ENCODE peak calls at places on chromosomes 11 and 22, in six cellular contexts. N is tibial artery, I is DMS153, F is breast epithelium, B is EL, S is SJCRH30. W is an unnamed sample.

GRCh38 chr11:79066456-79067354 is 374.1 kb downstream of the TENM4 start:
- DNase-seq in N (no peak), S (no peak), F (no peak), I (no peak), B (no peak), W (no peak)

GRCh38 chr11:93887111-93887510 is 36.7 kb upstream of the VSTM5 start:
- DNase-seq in F (no peak), I (no peak), N (no peak), S (no peak), B (no peak), W (no peak)

GRCh38 chr22:43944670-43945430 is 10.4 kb upstream of the SAMM50 start:
- DNase-seq in N (no peak), I (no peak), B (no peak), S (no peak), F (no peak), W (no peak)

GRCh38 chr11:134761926-134762247 is 349.8 kb upstream of the B3GAT1 start:
- DNase-seq in I (no peak), N (no peak), F (no peak), S (no peak), B (no peak), W (no peak)

GRCh38 chr11:58059011-58059358 is 28.2 kb downstream of the OR6Q1 start:
- DNase-seq in S (no peak), N (no peak), I (no peak), F (no peak), B (peak; percentile 94), W (no peak)

GRCh38 chr22:35551549-35552177 is 11.0 kb downstream of the RASD2 start:
- DNase-seq in F (no peak), I (no peak), B (no peak), N (no peak), S (no peak), W (no peak)

GRCh38 chr11:975824-976223 is 50.2 kb downstream of the AP2A2 start:
- DNase-seq in I (no peak), B (peak; percentile 34), F (no peak), N (no peak), S (no peak), W (no peak)

GRCh38 chr11:119995730-119996491 is 142.0 kb downstream of the TRIM29 start:
- DNase-seq in F (peak; percentile 87), I (no peak), N (no peak), B (no peak), S (no peak), W (no peak)

GRCh38 chr22:30253205-30253852 is 6.8 kb upstream of the LIF start:
- DNase-seq in B (no peak), I (peak; percentile 83), S (peak; percentile 87), N (peak; percentile 53), F (no peak), W (no peak)

GRCh38 chr11:66892926-66893325 is 36.1 kb downstream of the LRFN4 start:
- DNase-seq in I (no peak), N (no peak), F (no peak), S (no peak), B (peak; percentile 27), W (no peak)

GRCh38 chr22:32354360-32355351 is 3.0 kb upstream of the RFPL3 start:
- DNase-seq in F (no peak), B (peak; percentile 68), I (no peak), S (no peak), N (no peak), W (no peak)

GRCh38 chr11:123318623-123319022 is 111.4 kb upstream of the GRAMD1B start:
- DNase-seq in F (no peak), B (no peak), S (no peak), N (no peak), I (no peak), W (no peak)

GRCh38 chr11:6926208-6927029 is at the start of gene ZNF215:
- DNase-seq in N (peak; percentile 58), F (peak; percentile 23), S (no peak), B (peak; percentile 94), I (peak; percentile 63), W (peak; percentile 19)

GRCh38 chr11:17609536-17610401 is 62.7 kb downstream of the OTOG start:
- DNase-seq in N (no peak), I (no peak), F (no peak), B (no peak), S (no peak), W (no peak)

GRCh38 chr22:39556970-39557811 is 13.4 kb upstream of the CACNA1I start:
- DNase-seq in B (no peak), F (no peak), I (no peak), S (no peak), N (no peak), W (no peak)

GRCh38 chr11:72673943-72674828 is at the start of gene PDE2A:
- DNase-seq in F (no peak), N (no peak), B (no peak), S (no peak), I (peak; percentile 30), W (no peak)

GRCh38 chr11:96338910-96339703 is 3.9 kb downstream of the MAML2 start:
- DNase-seq in S (no peak), N (peak; percentile 57), B (peak; percentile 69), I (no peak), F (peak; percentile 39), W (peak; percentile 81)

GRCh38 chr22:30247561-30247960 is 1.0 kb upstream of the LIF start:
- DNase-seq in B (no peak), F (no peak), S (no peak), I (no peak), N (no peak), W (no peak)

GRCh38 chr11:8867856-8868705 is 42.9 kb upstream of the AKIP1 start:
- DNase-seq in I (no peak), B (peak; percentile 73), N (no peak), F (no peak), S (peak; percentile 60), W (no peak)

GRCh38 chr22:36467042-36467810 is 14.2 kb downstream of the TXN2 start:
- DNase-seq in B (peak; percentile 94), I (no peak), N (no peak), F (no peak), S (peak; percentile 73), W (no peak)

GRCh38 chr22:26494506-26494905 is 10.8 kb downstream of the SRRD start:
- DNase-seq in F (no peak), N (no peak), B (no peak), S (no peak), I (no peak), W (no peak)

GRCh38 chr11:123069878-123070821 is 8.2 kb upstream of the HSPA8 start:
- DNase-seq in B (no peak), I (no peak), S (no peak), F (no peak), N (no peak), W (no peak)

GRCh38 chr11:116078101-116078561 is 573.9 kb upstream of the CADM1 start:
- DNase-seq in S (no peak), B (no peak), N (no peak), F (no peak), I (peak; percentile 17), W (no peak)

GRCh38 chr22:46742576-46743221 is 4.6 kb upstream of the CERK start:
- DNase-seq in N (no peak), F (no peak), S (no peak), I (peak; percentile 50), B (no peak), W (no peak)